ENCODE peak calls at places on chromosomes 11 and 22, in ten cellular contexts. T is fibroblast of mammary gland; A is small intestine; W is mammary epithelial cell; B is astrocyte of the cerebellum; Z is psoas muscle; P is CD8-positive, alpha-beta memory T cell; Q is lower leg skin; D is astrocyte; G is left ventricle myocardium inferior. R is an unnamed sample.

GRCh38 chr11:86955111-86955673 is at the start of gene FZD4:
- DNase-seq in P (peak), D (peak), G (peak), T (peak), W (peak), A (peak), B (peak), Q (peak), Z (peak), R (peak)

GRCh38 chr11:71112990-71113389 is 139.4 kb downstream of the SHANK2 start:
- DNase-seq in D (no peak), T (no peak), B (no peak), W (no peak), G (no peak), A (peak), Z (no peak), Q (no peak), P (no peak), R (no peak)

GRCh38 chr11:57468276-57468675 is 7.9 kb downstream of the RTN4RL2 start:
- DNase-seq in A (no peak), B (no peak), G (no peak), T (no peak), Z (no peak), Q (no peak), P (no peak), W (no peak), D (no peak), R (no peak)

GRCh38 chr22:41285441-41285819 is 557 bp downstream of the RANGAP1 start:
- DNase-seq in T (peak), D (peak), B (peak), A (peak), Z (peak), P (peak), Q (peak), G (peak), W (peak), R (peak)

GRCh38 chr22:28139993-28140392 is 220.9 kb upstream of the PITPNB start:
- DNase-seq in A (no peak), G (no peak), W (peak), Z (no peak), D (peak), P (no peak), Q (no peak), B (no peak), T (peak), R (no peak)

GRCh38 chr11:33615751-33616150 is 84.9 kb downstream of the C11orf91 start:
- DNase-seq in B (no peak), A (no peak), G (no peak), Q (no peak), T (no peak), P (no peak), Z (no peak), W (peak), D (no peak), R (no peak)

GRCh38 chr11:86115542-86116385 is 46.9 kb upstream of the PICALM start:
- DNase-seq in Z (no peak), P (no peak), A (no peak), Q (no peak), B (no peak), T (peak), D (peak), W (peak), G (no peak), R (no peak)

GRCh38 chr11:69052343-69053168 is 3.8 kb downstream of the TPCN2 start:
- DNase-seq in T (no peak), Z (no peak), B (no peak), D (no peak), P (no peak), G (no peak), W (no peak), Q (no peak), A (no peak), R (no peak)

GRCh38 chr22:27609411-27610029 is 192.0 kb downstream of the MN1 start:
- DNase-seq in W (no peak), G (no peak), D (no peak), B (no peak), A (no peak), T (no peak), P (no peak), Q (no peak), Z (no peak), R (no peak)

GRCh38 chr11:279966-280761 is 2.0 kb downstream of the NLRP6 start:
- DNase-seq in T (peak), Q (peak), Z (no peak), P (peak), B (no peak), W (peak), G (no peak), D (peak), A (peak), R (peak)

GRCh38 chr11:60785136-60785535 is at the start of gene MS4A10:
- DNase-seq in B (no peak), T (no peak), Q (no peak), P (no peak), W (no peak), Z (no peak), G (no peak), D (no peak), A (peak), R (no peak)

GRCh38 chr22:24957043-24957442 is 4.5 kb downstream of the KIAA1671 start:
- DNase-seq in W (peak), P (no peak), T (no peak), G (no peak), D (no peak), Z (no peak), B (no peak), A (no peak), Q (no peak), R (no peak)

GRCh38 chr11:61499816-61500491 is 8.6 kb upstream of the LRRC10B start:
- DNase-seq in W (no peak), T (no peak), P (no peak), Z (no peak), G (no peak), D (no peak), Q (no peak), B (no peak), A (no peak), R (no peak)

GRCh38 chr11:95641506-95641905 is 148.1 kb downstream of the FAM76B start:
- DNase-seq in Q (no peak), D (no peak), Z (peak), P (peak), W (peak), G (no peak), A (no peak), T (peak), B (no peak), R (peak)

GRCh38 chr22:21032037-21032842 is at the start of gene SLC7A4:
- DNase-seq in P (no peak), Z (no peak), A (no peak), W (no peak), G (no peak), T (no peak), Q (no peak), B (no peak), D (no peak), R (peak)

GRCh38 chr11:128399186-128399585 is 188.2 kb downstream of the ETS1 start:
- DNase-seq in A (no peak), Q (no peak), P (no peak), Z (no peak), G (no peak), D (peak), T (peak), B (no peak), W (peak), R (no peak)

GRCh38 chr11:117986981-117987495 is 844 bp downstream of the IL10RA start:
- DNase-seq in T (peak), B (no peak), Q (no peak), Z (no peak), D (no peak), A (peak), G (no peak), W (peak), P (peak), R (no peak)

GRCh38 chr22:33631777-33632176 is 288.5 kb downstream of the LARGE1 start:
- DNase-seq in Q (no peak), D (no peak), A (no peak), B (no peak), G (no peak), W (no peak), Z (no peak), P (no peak), T (no peak), R (no peak)

GRCh38 chr22:37843746-37844089 is 416 bp downstream of the ANKRD54 start:
- DNase-seq in B (no peak), T (no peak), A (peak), P (no peak), Z (peak), G (peak), W (no peak), Q (no peak), D (no peak), R (peak)

GRCh38 chr22:19522190-19522880 is 1.9 kb downstream of the CLDN5 start:
- DNase-seq in T (no peak), P (no peak), D (no peak), W (no peak), Z (no peak), A (no peak), B (no peak), Q (no peak), G (peak), R (no peak)
- H3K4me3 ChIP-seq in T (no peak), P (no peak), D (no peak), W (no peak), Z (peak), A (no peak), B (no peak), Q (peak), G (peak), R (no peak)

DNA sequence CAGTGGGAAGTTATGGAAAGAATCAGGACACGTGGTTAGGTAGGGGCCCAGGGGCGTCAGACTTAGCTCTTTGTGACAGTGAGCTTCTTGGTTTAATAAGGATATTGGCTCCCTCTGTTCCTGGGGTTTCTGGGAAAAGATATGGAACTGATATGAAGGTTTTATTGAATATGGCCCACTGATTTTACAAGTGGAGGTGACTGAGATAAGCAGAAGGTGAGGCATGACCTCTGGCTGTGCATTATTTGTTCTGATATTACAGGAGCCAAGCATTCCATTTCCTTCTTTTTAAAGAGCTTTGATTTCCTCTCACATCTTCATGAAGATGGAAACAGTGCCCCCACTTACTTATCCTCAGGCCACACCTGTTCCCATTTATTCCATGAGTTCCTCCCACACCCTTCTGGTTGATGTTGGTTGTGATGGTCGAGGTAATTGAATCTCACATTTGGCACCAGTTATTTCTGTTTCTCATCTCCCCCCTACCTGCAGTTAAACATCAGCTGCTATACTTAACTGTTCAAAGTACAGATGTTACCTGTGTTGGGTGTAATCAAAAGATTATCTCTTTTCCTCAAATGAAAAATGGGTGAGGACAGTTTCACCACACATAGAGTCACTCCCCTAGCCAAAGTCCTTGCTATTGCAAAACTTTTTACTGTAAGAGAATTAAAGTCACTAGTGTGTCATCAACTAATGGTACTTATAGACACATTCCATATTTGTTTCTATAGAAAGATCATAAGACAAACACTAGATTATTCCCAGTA is 1.8 kb downstream of the TMEM45B start:
- DNase-seq in A (peak), P (no peak), B (no peak), D (no peak), G (no peak), Q (no peak), T (no peak), Z (no peak), W (no peak), R (no peak)
- H3K4me3 ChIP-seq in A (no peak), P (no peak), B (no peak), D (no peak), G (no peak), Q (no peak), T (no peak), Z (no peak), W (no peak), R (no peak)

DNA sequence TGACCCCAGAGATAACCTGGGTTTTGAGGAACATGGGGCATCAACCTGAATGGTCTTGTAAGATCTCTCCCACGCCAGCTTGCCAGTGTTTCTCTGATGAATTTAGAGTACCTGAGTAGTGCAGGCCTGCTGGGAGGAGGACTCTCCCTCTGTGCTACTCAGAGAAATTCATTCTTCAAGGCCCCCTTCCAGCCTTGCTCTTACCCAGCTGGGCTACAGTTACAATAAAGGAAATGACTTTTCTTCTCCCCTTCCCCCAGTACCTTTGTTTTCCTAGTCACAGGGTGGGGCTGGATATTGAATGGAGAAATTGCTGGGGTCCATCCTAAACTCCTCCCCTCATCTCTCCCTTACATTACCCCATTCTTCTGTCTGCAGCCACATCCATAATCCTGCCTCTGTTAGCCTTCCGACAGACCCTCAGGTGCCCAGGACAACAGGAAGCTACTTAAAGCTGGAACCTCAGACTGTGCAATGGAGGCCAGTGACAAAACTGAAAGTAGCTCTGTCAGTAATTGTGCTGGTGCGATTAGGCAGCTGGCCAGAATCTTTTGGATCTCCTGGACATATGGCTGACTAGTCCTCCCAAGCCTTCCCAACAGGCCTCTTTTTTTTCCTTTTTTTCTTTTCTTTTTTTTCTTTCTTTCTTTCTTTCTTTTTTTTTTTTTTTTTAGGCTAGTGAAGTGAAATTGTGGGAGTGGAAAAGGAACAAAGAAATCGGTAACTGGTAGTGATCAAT is 17.5 kb downstream of the LIMK2 start:
- DNase-seq in G (peak), W (no peak), T (peak), Z (peak), Q (peak), D (peak), A (peak), B (no peak), P (no peak), R (peak)
- H3K4me3 ChIP-seq in G (peak), W (no peak), T (no peak), Z (peak), Q (no peak), D (no peak), A (no peak), B (no peak), P (no peak), R (no peak)

GRCh38 chr11:120391854-120392253 is 55.6 kb downstream of the ARHGEF12 start:
- DNase-seq in Z (no peak), P (no peak), B (no peak), A (no peak), G (no peak), T (no peak), W (no peak), D (no peak), Q (no peak), R (no peak)

GRCh38 chr11:120390585-120390922 is 54.3 kb downstream of the ARHGEF12 start:
- DNase-seq in T (no peak), P (no peak), D (no peak), Z (no peak), A (no peak), B (no peak), Q (no peak), G (no peak), W (no peak), R (no peak)

GRCh38 chr11:120388261-120388660 is 52.0 kb downstream of the ARHGEF12 start:
- DNase-seq in A (no peak), Q (no peak), Z (no peak), B (no peak), P (no peak), T (no peak), G (no peak), W (no peak), D (no peak), R (no peak)

GRCh38 chr11:120391297-120391696 is 55.1 kb downstream of the ARHGEF12 start:
- DNase-seq in B (no peak), G (no peak), P (no peak), A (no peak), W (no peak), Q (no peak), Z (no peak), D (no peak), T (no peak), R (no peak)

DNA sequence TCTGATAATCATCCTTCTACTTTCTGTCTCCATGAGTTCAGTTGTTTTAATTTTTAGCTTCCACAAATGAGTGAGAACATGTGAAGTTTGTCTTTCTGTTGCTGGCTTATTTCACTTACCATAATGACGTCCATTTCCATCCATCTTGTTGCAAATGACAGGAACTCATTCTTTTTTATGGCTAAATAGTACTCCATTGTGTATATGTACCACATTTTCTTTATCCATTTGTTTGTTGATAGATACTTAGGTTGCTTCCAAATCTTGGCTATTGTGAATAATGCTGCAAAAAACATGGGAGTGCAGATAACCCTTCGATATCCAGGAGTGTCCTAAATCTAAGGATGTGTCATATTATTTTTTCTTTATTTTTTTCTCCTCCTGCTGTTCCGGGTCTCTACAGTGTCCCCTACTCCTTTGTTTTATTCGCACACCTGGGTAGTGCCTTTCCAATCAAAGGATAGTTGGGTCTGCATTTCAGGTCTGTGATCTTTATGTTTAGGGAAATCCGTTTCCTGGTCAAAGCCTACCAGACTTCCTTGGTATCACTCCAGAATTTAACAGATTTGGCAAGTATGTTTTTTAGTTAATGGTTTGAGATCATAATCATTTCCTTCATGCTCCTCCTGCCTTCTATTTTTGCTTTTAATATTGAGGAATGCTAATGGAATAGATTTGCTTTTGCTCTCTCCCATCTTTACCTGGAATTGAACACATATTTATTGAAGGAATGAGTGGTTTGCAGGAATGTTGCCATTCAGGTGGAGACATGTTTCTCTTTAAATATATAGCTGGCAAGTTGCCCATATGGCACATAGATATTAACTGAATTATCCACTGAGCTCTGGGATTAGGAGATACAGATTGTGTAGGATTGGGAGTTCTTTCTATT is 53.7 kb downstream of the ARHGEF12 start:
- DNase-seq in Z (no peak), A (peak), B (no peak), W (peak), Q (no peak), D (no peak), T (no peak), P (no peak), G (no peak), R (no peak)
- H3K4me3 ChIP-seq in Z (no peak), A (no peak), B (no peak), W (no peak), Q (no peak), D (no peak), T (no peak), P (no peak), G (no peak), R (no peak)